ENCODE peak calls at places on chromosome 11, in ten cellular contexts. C is A549; G is left cardiac atrium; V is posterior cingulate gyrus; A is neuronal stem cell; I is kidney; S is AG20443; N is GM03348; B is activated naive CD8-positive, alpha-beta T cell treated with anti-CD3 and anti-CD28 coated beads, Interleukin-2, amount 50 U/mL, for 16 hours; R is H7. Y is an unnamed sample.

GRCh38 chr11:101866619-101867491 is 48.0 kb upstream of the CEP126 start:
- DNase-seq in C (peak), G (no peak), V (no peak), A (no peak), I (no peak), S (peak), N (peak), B (no peak), R (no peak), Y (no peak)

GRCh38 chr11:88448131-88448530 is 110.6 kb upstream of the CTSC start:
- DNase-seq in C (no peak), G (no peak), V (no peak), A (no peak), I (no peak), S (no peak), N (no peak), B (no peak), R (no peak), Y (no peak)

GRCh38 chr11:70625921-70626518 is 227.7 kb downstream of the CTTN start:
- DNase-seq in C (no peak), G (no peak), V (peak), A (no peak), I (no peak), S (no peak), N (no peak), B (no peak), R (peak), Y (no peak)

GRCh38 chr11:119525180-119525854 is 102.3 kb upstream of the THY1 start:
- DNase-seq in C (no peak), G (peak), V (no peak), A (no peak), I (no peak), S (no peak), N (no peak), B (no peak), R (no peak), Y (peak)

GRCh38 chr11:68962527-68963250 is 18.1 kb downstream of the MRGPRD start:
- DNase-seq in C (peak), G (no peak), V (no peak), A (no peak), I (peak), S (peak), N (no peak), B (no peak), R (peak), Y (peak)

GRCh38 chr11:58186938-58187337 is 1.9 kb upstream of the OR9Q2 start:
- DNase-seq in C (no peak), G (no peak), V (no peak), A (no peak), I (no peak), S (no peak), N (no peak), B (no peak), R (no peak), Y (no peak)

GRCh38 chr11:61270354-61271070 is 24.6 kb downstream of the VWCE start:
- DNase-seq in C (no peak), G (no peak), V (no peak), A (no peak), I (no peak), S (peak), N (peak), B (no peak), R (no peak), Y (no peak)

GRCh38 chr11:4184163-4184916 is 89.7 kb downstream of the RRM1 start:
- DNase-seq in C (no peak), G (no peak), V (no peak), A (no peak), I (no peak), S (peak), N (no peak), B (no peak), R (no peak), Y (no peak)

GRCh38 chr11:2269601-2270321 is 627 bp downstream of the ASCL2 start:
- DNase-seq in C (peak), G (peak), V (no peak), A (no peak), I (peak), S (peak), N (peak), B (no peak), R (peak), Y (peak)

GRCh38 chr11:84089072-84090057 is 803.2 kb upstream of the CCDC90B start:
- DNase-seq in C (no peak), G (no peak), V (peak), A (no peak), I (no peak), S (no peak), N (no peak), B (no peak), R (no peak), Y (no peak)

GRCh38 chr11:123822022-123822421 is 15.9 kb upstream of the OR6M1 start:
- DNase-seq in C (no peak), G (no peak), V (no peak), A (no peak), I (no peak), S (no peak), N (no peak), B (no peak), R (no peak), Y (no peak)

GRCh38 chr11:120168108-120168959 is 30.4 kb upstream of the TRIM29 start:
- DNase-seq in C (no peak), G (no peak), V (no peak), A (no peak), I (peak), S (peak), N (peak), B (no peak), R (no peak), Y (peak)

GRCh38 chr11:43381802-43382201 is 23.1 kb downstream of the TTC17 start:
- DNase-seq in C (no peak), G (no peak), V (no peak), A (no peak), I (no peak), S (no peak), N (no peak), B (no peak), R (peak), Y (no peak)

GRCh38 chr11:3160252-3161031 is 4.7 kb downstream of the OSBPL5 start:
- DNase-seq in C (no peak), G (peak), V (peak), A (peak), I (peak), S (peak), N (peak), B (no peak), R (peak), Y (peak)

GRCh38 chr11:113831314-113831713 is 44.1 kb downstream of the USP28 start:
- DNase-seq in C (no peak), G (no peak), V (no peak), A (no peak), I (no peak), S (no peak), N (no peak), B (no peak), R (no peak), Y (no peak)

GRCh38 chr11:33802414-33802950 is 28.2 kb upstream of the FBXO3 start:
- DNase-seq in C (peak), G (peak), V (peak), A (peak), I (peak), S (peak), N (peak), B (no peak), R (peak), Y (no peak)

GRCh38 chr11:73009972-73010371 is 132.1 kb downstream of the FCHSD2 start:
- DNase-seq in C (no peak), G (no peak), V (no peak), A (no peak), I (no peak), S (no peak), N (no peak), B (no peak), R (no peak), Y (no peak)

GRCh38 chr11:73636249-73636648 is 10.1 kb upstream of the PLEKHB1 start:
- DNase-seq in C (no peak), G (no peak), V (no peak), A (no peak), I (no peak), S (no peak), N (no peak), B (no peak), R (no peak), Y (no peak)

GRCh38 chr11:69196322-69197169 is 40.8 kb downstream of the SMIM38 start:
- DNase-seq in C (no peak), G (no peak), V (no peak), A (no peak), I (peak), S (no peak), N (no peak), B (no peak), R (no peak), Y (no peak)

GRCh38 chr11:117738246-117738957 is 58.6 kb downstream of the DSCAML1 start:
- DNase-seq in C (no peak), G (no peak), V (no peak), A (no peak), I (no peak), S (no peak), N (no peak), B (no peak), R (no peak), Y (no peak)

Y was measured in posterior vena cava.